ENCODE peak calls at places on chromosomes 3 and 15, in six cellular contexts. V, W, F, I, D and Y are unnamed samples.
A peak's percentile ranks its signal among the peaks of the same experiment; 100 is the strongest.

GRCh38 chr3:16511561-16512434 is 1.7 kb downstream of the RFTN1 start:
- DNase-seq in D (peak; percentile 12), I (peak; percentile 95), V (no peak), F (peak; percentile 92), W (peak; percentile 47), Y (no peak)

GRCh38 chr3:158165730-158166129 is 55.8 kb downstream of the RSRC1 start:
- DNase-seq in W (no peak), F (no peak), D (no peak), I (peak; percentile 30), V (no peak), Y (no peak)

GRCh38 chr3:14140668-14141067 is 15.8 kb downstream of the TMEM43 start:
- DNase-seq in I (no peak), W (no peak), F (no peak), D (no peak), V (no peak), Y (no peak)

GRCh38 chr3:17115186-17115585 is 230.4 kb downstream of the PLCL2 start:
- DNase-seq in I (no peak), W (no peak), D (peak; percentile 27), V (peak; percentile 26), F (no peak), Y (no peak)

GRCh38 chr15:45107941-45108630 is 5.9 kb downstream of the DUOX2 start:
- DNase-seq in V (no peak), F (no peak), D (no peak), W (no peak), I (no peak), Y (no peak)

GRCh38 chr3:87247086-87247781 is 20.1 kb downstream of the CHMP2B start:
- DNase-seq in V (no peak), F (no peak), I (no peak), W (no peak), D (no peak), Y (no peak)

GRCh38 chr3:52085883-52086282 is 29.5 kb upstream of the DUSP7 start:
- DNase-seq in I (no peak), V (no peak), F (no peak), W (no peak), D (no peak), Y (no peak)

GRCh38 chr15:66680502-66680901 is 21.5 kb upstream of the SMAD6 start:
- DNase-seq in D (no peak), V (no peak), W (no peak), F (no peak), I (no peak), Y (no peak)

GRCh38 chr15:90895571-90896117 is 7.5 kb upstream of the MAN2A2 start:
- DNase-seq in V (no peak), F (no peak), D (no peak), W (no peak), I (peak; percentile 18), Y (no peak)

GRCh38 chr15:99487337-99487730 is 78.5 kb upstream of the MEF2A start:
- DNase-seq in V (no peak), W (no peak), I (peak; percentile 28), F (no peak), D (no peak), Y (no peak)

GRCh38 chr3:43998841-43999805 is 242.6 kb upstream of the TOPAZ1 start:
- DNase-seq in D (no peak), I (peak; percentile 4), W (peak; percentile 82), V (peak; percentile 83), F (no peak), Y (peak; percentile 56)

GRCh38 chr3:53170325-53171108 is 9.5 kb downstream of the PRKCD start:
- DNase-seq in I (no peak), W (no peak), D (no peak), F (no peak), V (no peak), Y (no peak)

GRCh38 chr3:125083776-125084175 is 28.0 kb upstream of the HEG1 start:
- DNase-seq in I (peak; percentile 47), D (no peak), F (no peak), W (no peak), V (no peak), Y (no peak)

GRCh38 chr3:73481888-73482287 is 142.9 kb downstream of the PDZRN3 start:
- DNase-seq in I (no peak), F (no peak), D (no peak), W (no peak), V (no peak), Y (no peak)

GRCh38 chr15:40085225-40085624 is 23.5 kb downstream of the BMF start:
- DNase-seq in F (peak; percentile 57), W (no peak), D (peak; percentile 46), V (no peak), I (no peak), Y (no peak)

GRCh38 chr3:119352235-119352634 is 58.1 kb downstream of the ARHGAP31 start:
- DNase-seq in D (peak; percentile 70), W (no peak), F (peak; percentile 31), V (no peak), I (no peak), Y (no peak)

GRCh38 chr3:195914648-195915473 is 6.5 kb upstream of the TNK2 start:
- DNase-seq in V (peak; percentile 97), F (peak; percentile 97), D (peak; percentile 94), W (peak; percentile 99), I (peak; percentile 97), Y (peak; percentile 92)

GRCh38 chr3:4741404-4742307 is 237.6 kb upstream of the BHLHE40 start:
- DNase-seq in I (peak; percentile 90), F (peak; percentile 99), W (no peak), D (no peak), V (no peak), Y (no peak)

GRCh38 chr15:85501574-85501973 is 121.2 kb downstream of the AKAP13 start:
- DNase-seq in D (no peak), V (no peak), F (no peak), I (no peak), W (no peak), Y (no peak)

GRCh38 chr3:48644898-48645760 is 9.9 kb upstream of the SLC26A6 start:
- DNase-seq in W (no peak), V (no peak), I (no peak), D (no peak), F (no peak), Y (no peak)

GRCh38 chr15:73608475-73608874 is 24.7 kb downstream of the NPTN start:
- DNase-seq in V (no peak), W (no peak), F (no peak), D (no peak), I (no peak), Y (no peak)

GRCh38 chr3:192194081-192194480 is 533.3 kb downstream of the FGF12 start:
- DNase-seq in I (no peak), F (no peak), V (no peak), W (no peak), D (no peak), Y (no peak)
- H3K14ac ChIP-seq in I (no peak overlapping the region), F (no peak overlapping the region), V (no peak overlapping the region), W (no peak overlapping the region), D (no peak overlapping the region), Y (no peak overlapping the region)

DNA sequence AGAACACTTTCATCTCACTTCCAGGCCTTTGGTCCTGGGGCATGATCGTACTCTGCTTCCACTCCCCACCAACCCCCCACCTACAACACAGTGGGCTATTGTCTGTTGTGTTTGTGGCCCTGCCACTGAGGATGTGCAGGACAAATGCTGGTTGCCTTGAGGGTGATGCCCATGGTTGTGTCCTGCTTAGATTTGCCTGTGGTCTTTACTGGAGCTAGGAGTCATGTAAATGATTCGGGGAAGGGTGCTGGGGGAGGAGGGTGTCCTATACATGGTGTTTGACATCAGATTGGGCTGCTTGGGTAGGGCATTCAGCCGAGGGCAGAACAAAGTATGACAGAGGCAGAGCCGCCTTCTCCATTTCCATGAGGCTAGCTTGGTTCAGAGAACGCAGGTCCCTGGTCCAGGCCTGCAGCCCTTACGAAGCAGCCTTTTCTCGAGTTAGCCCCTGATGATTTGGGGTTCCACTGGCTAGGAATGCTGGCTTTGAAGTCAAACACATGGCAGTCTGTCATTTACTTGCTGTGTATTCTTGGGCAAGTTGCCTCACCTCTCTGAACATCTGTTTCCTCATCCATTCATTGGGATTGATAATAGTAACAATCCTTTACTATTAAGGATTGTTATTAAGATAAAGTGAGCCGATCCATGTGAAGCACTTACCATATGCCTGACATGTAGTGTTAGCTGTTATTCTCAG is 6.9 kb downstream of the CORO2B start:
- DNase-seq in D (no peak), F (no peak), W (no peak), V (no peak), I (no peak), Y (no peak)
- H4K91ac ChIP-seq in D (no peak overlapping the region), F (peak overlapping the region; percentile 80), W (no peak overlapping the region), V (no peak overlapping the region), I (peak overlapping the region; percentile 36), Y (no peak overlapping the region)

DNA sequence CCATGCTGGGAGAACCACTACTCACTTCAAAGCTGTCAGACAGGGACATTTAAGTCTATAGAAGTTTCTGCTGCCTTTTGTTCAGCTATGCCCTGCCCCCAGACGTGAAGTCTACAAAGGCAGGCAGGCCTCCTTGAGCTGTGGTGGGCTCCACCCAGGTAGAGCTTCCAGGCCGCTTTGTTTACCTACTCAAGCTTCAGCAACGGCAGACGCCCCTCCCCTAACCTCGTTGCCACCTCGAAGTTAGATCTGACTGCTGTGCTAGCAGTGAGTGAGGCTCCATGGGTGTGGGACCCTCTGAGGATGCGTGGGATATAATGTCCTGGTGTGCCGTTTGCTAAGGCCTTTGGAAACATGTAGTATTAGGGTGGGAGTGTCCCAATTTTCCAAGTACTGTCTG is 276.7 kb downstream of the ZIC4 start:
- DNase-seq in W (no peak), F (no peak), V (no peak), I (no peak), D (no peak), Y (no peak)
- H3K14ac ChIP-seq in W (no peak overlapping the region), F (no peak overlapping the region), V (no peak overlapping the region), I (no peak overlapping the region), D (no peak overlapping the region), Y (no peak overlapping the region)

GRCh38 chr3:172513488-172513887 is 9.7 kb downstream of the TNFSF10 start:
- DNase-seq in V (no peak), I (peak; percentile 52), F (peak; percentile 79), D (no peak), W (no peak), Y (no peak)

GRCh38 chr3:172517859-172518466 is 5.3 kb downstream of the TNFSF10 start:
- DNase-seq in W (no peak), I (no peak), D (no peak), V (no peak), F (no peak), Y (no peak)

GRCh38 chr3:172514678-172515077 is 8.6 kb downstream of the TNFSF10 start:
- DNase-seq in I (no peak), D (no peak), F (no peak), V (no peak), W (no peak), Y (no peak)

GRCh38 chr3:172516318-172517214 is 6.7 kb downstream of the TNFSF10 start:
- DNase-seq in I (peak; percentile 48), V (no peak), D (no peak), W (no peak), F (peak; percentile 94), Y (no peak)

DNA sequence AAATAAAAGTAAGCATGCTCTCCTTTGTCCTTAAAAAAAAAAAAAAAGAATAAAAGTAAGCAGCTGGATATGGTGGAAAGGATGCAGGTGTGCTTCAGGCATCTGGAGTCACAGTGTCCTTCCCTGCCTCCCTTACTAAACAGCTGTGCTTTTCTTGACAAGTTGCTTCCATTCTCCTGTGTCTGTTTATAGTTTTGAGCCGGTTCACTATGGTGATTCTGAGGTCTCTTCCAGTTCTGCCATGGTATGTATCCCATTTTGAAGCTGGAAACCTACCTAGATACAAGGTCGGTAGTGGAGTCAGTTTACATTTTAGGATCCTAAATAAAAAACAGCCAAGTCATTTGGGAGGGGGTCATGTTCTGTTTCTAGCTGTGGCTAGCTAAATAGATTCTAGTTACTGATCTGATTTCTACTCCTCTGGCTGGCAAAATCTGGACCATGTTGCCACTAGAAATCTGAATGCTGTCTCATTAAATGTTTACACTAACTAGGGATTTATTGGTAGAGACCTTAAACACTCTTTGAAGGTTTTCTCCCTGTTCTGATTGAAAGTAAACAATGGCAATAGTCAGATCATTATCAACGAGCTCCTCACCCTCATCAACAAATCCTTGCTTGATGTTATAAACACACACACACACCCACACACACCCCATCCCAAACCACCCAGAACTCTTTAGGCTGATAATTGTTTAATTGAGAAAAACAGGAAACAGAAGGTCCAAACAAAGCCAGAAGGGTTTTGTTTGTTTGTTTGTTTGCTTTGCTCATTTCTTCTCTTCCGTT is 7.9 kb downstream of the TNFSF10 start:
- DNase-seq in W (no peak), I (peak; percentile 72), F (peak; percentile 51), V (no peak), D (no peak), Y (no peak)
- H4K91ac ChIP-seq in W (no peak overlapping the region), I (no peak overlapping the region), F (no peak overlapping the region), V (no peak overlapping the region), D (no peak overlapping the region), Y (no peak overlapping the region)